ENCODE peak calls at places on chromosome 17, in nine cellular contexts. One of them, this sample, is unnamed.

GRCh38 chr17:33241390-33241789 is 51.7 kb downstream of the ASIC2 start:
- DNase-seq in Right ventricle myocardium superior: no peak
- DNase-seq in choroid plexus epithelial cell: no peak
- DNase-seq in NCI-H345: no peak
- DNase-seq in hypothalamus: no peak
- DNase-seq in CD4-positive, alpha-beta T cell: no peak
- DNase-seq in foreskin fibroblast: peak
- DNase-seq in cardiac muscle cell: no peak
- DNase-seq in NCI-H1105: no peak
- DNase-seq in this sample: no peak

GRCh38 chr17:27284811-27285415 is 9.0 kb upstream of the WSB1 start:
- DNase-seq in NCI-H1105: no peak
- DNase-seq in hypothalamus: no peak
- DNase-seq in foreskin fibroblast: no peak
- DNase-seq in Right ventricle myocardium superior: no peak
- DNase-seq in CD4-positive, alpha-beta T cell: no peak
- DNase-seq in choroid plexus epithelial cell: no peak
- DNase-seq in NCI-H345: no peak
- DNase-seq in cardiac muscle cell: no peak
- DNase-seq in this sample: no peak

GRCh38 chr17:75102385-75102821 is 7.4 kb upstream of the ARMC7 start:
- DNase-seq in Right ventricle myocardium superior: no peak
- DNase-seq in NCI-H345: peak
- DNase-seq in cardiac muscle cell: no peak
- DNase-seq in hypothalamus: no peak
- DNase-seq in CD4-positive, alpha-beta T cell: no peak
- DNase-seq in choroid plexus epithelial cell: no peak
- DNase-seq in foreskin fibroblast: no peak
- DNase-seq in NCI-H1105: no peak
- DNase-seq in this sample: no peak

GRCh38 chr17:79902146-79902791 is 63.0 kb upstream of the CBX4 start:
- DNase-seq in foreskin fibroblast: no peak
- DNase-seq in CD4-positive, alpha-beta T cell: no peak
- DNase-seq in hypothalamus: no peak
- DNase-seq in choroid plexus epithelial cell: no peak
- DNase-seq in Right ventricle myocardium superior: no peak
- DNase-seq in NCI-H345: no peak
- DNase-seq in cardiac muscle cell: no peak
- DNase-seq in NCI-H1105: no peak
- DNase-seq in this sample: no peak

GRCh38 chr17:9913476-9913875 is 8.4 kb upstream of the RCVRN start:
- DNase-seq in foreskin fibroblast: no peak
- DNase-seq in cardiac muscle cell: no peak
- DNase-seq in NCI-H1105: no peak
- DNase-seq in hypothalamus: no peak
- DNase-seq in CD4-positive, alpha-beta T cell: no peak
- DNase-seq in Right ventricle myocardium superior: no peak
- DNase-seq in NCI-H345: no peak
- DNase-seq in choroid plexus epithelial cell: no peak
- DNase-seq in this sample: no peak

GRCh38 chr17:33233855-33234228 is 59.3 kb downstream of the ASIC2 start:
- DNase-seq in foreskin fibroblast: no peak
- DNase-seq in Right ventricle myocardium superior: no peak
- DNase-seq in cardiac muscle cell: no peak
- DNase-seq in CD4-positive, alpha-beta T cell: no peak
- DNase-seq in hypothalamus: no peak
- DNase-seq in NCI-H1105: no peak
- DNase-seq in choroid plexus epithelial cell: no peak
- DNase-seq in NCI-H345: no peak
- DNase-seq in this sample: peak

GRCh38 chr17:954431-955164 is 25.0 kb downstream of the NXN start:
- DNase-seq in NCI-H345: no peak
- DNase-seq in foreskin fibroblast: no peak
- DNase-seq in Right ventricle myocardium superior: no peak
- DNase-seq in cardiac muscle cell: peak
- DNase-seq in hypothalamus: no peak
- DNase-seq in NCI-H1105: no peak
- DNase-seq in CD4-positive, alpha-beta T cell: no peak
- DNase-seq in choroid plexus epithelial cell: peak
- DNase-seq in this sample: no peak

GRCh38 chr17:38425048-38425447 is 3.2 kb upstream of the ARHGAP23 start:
- DNase-seq in Right ventricle myocardium superior: no peak
- DNase-seq in cardiac muscle cell: no peak
- DNase-seq in hypothalamus: no peak
- DNase-seq in foreskin fibroblast: no peak
- DNase-seq in CD4-positive, alpha-beta T cell: no peak
- DNase-seq in NCI-H345: no peak
- DNase-seq in choroid plexus epithelial cell: no peak
- DNase-seq in NCI-H1105: no peak
- DNase-seq in this sample: no peak